ENCODE peak calls at places on chromosomes 6 and 20, in five cellular contexts. K, T, H, C and P are unnamed samples.

GRCh38 chr6:101386982-101387381 is 6.5 kb upstream of the GRIK2 start:
- DNase-seq in K (no peak), T (no peak), H (no peak), C (no peak), P (no peak)

GRCh38 chr6:5132741-5133140 is 47.6 kb downstream of the PPP1R3G start:
- DNase-seq in K (peak; percentile 44), T (no peak), H (peak; percentile 81), C (no peak), P (peak; percentile 91)

GRCh38 chr6:159359581-159360264 is 190.5 kb downstream of the FNDC1 start:
- DNase-seq in K (no peak), T (no peak), H (no peak), C (no peak), P (no peak)

GRCh38 chr6:110548124-110548847 is 71.9 kb upstream of the SLC22A16 start:
- DNase-seq in K (no peak), T (no peak), H (peak; percentile 4), C (no peak), P (no peak)

GRCh38 chr6:16108996-16109658 is 19.8 kb upstream of the MYLIP start:
- DNase-seq in K (peak; percentile 20), T (no peak), H (peak; percentile 74), C (no peak), P (no peak)

GRCh38 chr6:152318278-152318677 is 318.9 kb downstream of the SYNE1 start:
- DNase-seq in K (no peak), T (no peak), H (no peak), C (no peak), P (no peak)

GRCh38 chr20:46960536-46960935 is 65.9 kb downstream of the EYA2 start:
- DNase-seq in K (no peak), T (no peak), H (no peak), C (no peak), P (no peak)

GRCh38 chr6:127118505-127119360 is at the start of gene RSPO3:
- DNase-seq in K (peak; percentile 11), T (peak; percentile 81), H (peak; percentile 36), C (peak; percentile 25), P (no peak)

GRCh38 chr6:81166770-81167169 is 585.7 kb downstream of the TENT5A start:
- DNase-seq in K (no peak), T (no peak), H (no peak), C (no peak), P (peak; percentile 29)

GRCh38 chr6:44706011-44706410 is 318.5 kb downstream of the CDC5L start:
- DNase-seq in K (no peak), T (no peak), H (no peak), C (no peak), P (no peak)

GRCh38 chr6:107655245-107655644 is 165.3 kb downstream of the SOBP start:
- DNase-seq in K (no peak), T (no peak), H (no peak), C (no peak), P (no peak)

GRCh38 chr6:27448456-27448855 is 24.4 kb downstream of the ZNF184 start:
- DNase-seq in K (no peak), T (no peak), H (no peak), C (no peak), P (no peak)

GRCh38 chr6:51350308-51350904 is 531.7 kb downstream of the TFAP2B start:
- DNase-seq in K (no peak), T (peak; percentile 1), H (no peak), C (no peak), P (no peak)

GRCh38 chr6:47741807-47742206 is 40.0 kb upstream of the OPN5 start:
- DNase-seq in K (peak; percentile 40), T (peak; percentile 19), H (no peak), C (peak; percentile 89), P (no peak)

GRCh38 chr6:21666788-21667681 is 73.5 kb downstream of the SOX4 start:
- DNase-seq in K (peak; percentile 10), T (no peak), H (no peak), C (no peak), P (no peak)

GRCh38 chr6:139846538-139847321 is 472.3 kb upstream of the CITED2 start:
- DNase-seq in K (peak; percentile 47), T (no peak), H (no peak), C (no peak), P (no peak)

GRCh38 chr6:25876203-25876602 is 2.2 kb upstream of the SLC17A3 start:
- DNase-seq in K (no peak), T (no peak), H (peak; percentile 21), C (no peak), P (no peak)

GRCh38 chr6:118810420-118811027 is 83.4 kb upstream of the ASF1A start:
- DNase-seq in K (peak; percentile 42), T (no peak), H (no peak), C (no peak), P (no peak)

GRCh38 chr20:13995086-13995665 is at the start of gene MACROD2:
- DNase-seq in K (peak; percentile 96), T (peak; percentile 97), H (peak; percentile 96), C (peak; percentile 78), P (no peak)

GRCh38 chr6:55916188-55916587 is 40.8 kb upstream of the BMP5 start:
- DNase-seq in K (no peak), T (no peak), H (no peak), C (no peak), P (no peak)

GRCh38 chr6:18632670-18633410 is 245.7 kb downstream of the RNF144B start:
- DNase-seq in K (no peak), T (no peak), H (no peak), C (no peak), P (no peak)

GRCh38 chr6:163962627-163963117 is 548.2 kb downstream of the QKI start:
- DNase-seq in K (no peak), T (no peak), H (no peak), C (no peak), P (no peak)

GRCh38 chr6:111722220-111722731 is 116.6 kb upstream of the TRAF3IP2 start:
- DNase-seq in K (no peak), T (no peak), H (no peak), C (no peak), P (peak; percentile 33)

GRCh38 chr6:131510094-131510493 is 62.9 kb upstream of the ARG1 start:
- DNase-seq in K (peak; percentile 34), T (no peak), H (no peak), C (no peak), P (no peak)

GRCh38 chr6:160137130-160137988 is 15.7 kb downstream of the SLC22A1 start:
- DNase-seq in K (no peak), T (no peak), H (no peak), C (no peak), P (no peak)

GRCh38 chr20:33516882-33517281 is 27.0 kb downstream of the CBFA2T2 start:
- DNase-seq in K (no peak), T (peak; percentile 47), H (no peak), C (no peak), P (no peak)

GRCh38 chr6:156933201-156934053 is 156.2 kb downstream of the ARID1B start:
- DNase-seq in K (peak; percentile 76), T (no peak), H (no peak), C (no peak), P (no peak)

GRCh38 chr6:170139531-170139930 is 151.3 kb downstream of the DLL1 start:
- DNase-seq in K (no peak), T (no peak), H (peak; percentile 8), C (no peak), P (no peak)

GRCh38 chr6:324729-325125 is 32.4 kb downstream of the DUSP22 start:
- DNase-seq in K (peak; percentile 7), T (no peak), H (no peak), C (no peak), P (no peak)

DNA sequence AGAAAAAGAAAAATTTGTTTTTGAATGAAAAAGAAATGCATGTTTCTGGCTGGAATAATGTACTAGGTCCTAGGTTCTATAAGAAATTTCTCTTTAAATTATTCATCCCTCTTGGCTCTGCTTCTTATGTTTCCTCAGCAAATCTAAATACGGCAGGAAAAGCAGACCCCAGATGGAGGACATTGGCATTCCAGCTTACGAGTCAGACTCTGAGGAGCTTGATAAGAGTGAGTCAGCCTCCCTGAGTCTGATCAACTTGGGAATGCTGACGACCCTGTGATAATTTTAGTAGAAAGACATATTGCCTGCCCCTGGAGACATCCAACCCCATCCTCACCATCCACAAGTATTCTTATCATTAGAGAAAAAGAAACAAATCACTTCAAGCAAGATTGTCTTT is 509.7 kb upstream of the MARCKS start:
- DNase-seq in K (no peak), T (no peak), H (no peak), C (no peak), P (no peak)
- H3K27ac ChIP-seq in K (no peak overlapping the region), T (no peak overlapping the region), H (no peak overlapping the region), C (no peak overlapping the region), P (no peak overlapping the region)

DNA sequence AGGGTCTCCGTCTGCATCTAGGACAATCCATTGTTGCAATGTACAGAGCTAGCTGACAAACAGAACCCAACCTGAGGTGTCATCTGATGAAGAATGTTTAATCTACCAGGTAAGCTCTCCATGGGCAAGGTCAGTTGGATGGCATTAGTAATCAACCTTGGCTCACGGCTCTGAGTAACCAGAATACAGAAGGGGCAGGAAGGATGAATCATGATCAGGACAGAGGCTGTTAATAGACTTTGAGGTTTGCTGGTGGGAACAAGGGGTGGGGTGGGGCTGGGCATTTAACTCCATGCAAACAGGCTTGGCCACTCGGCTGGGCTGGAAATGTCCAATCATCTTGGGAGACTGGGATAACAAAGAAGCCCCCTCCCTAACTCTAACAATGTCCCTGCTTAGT is 77.1 kb upstream of the MRPS10 start:
- DNase-seq in K (no peak), T (peak; percentile 69), H (no peak), C (peak; percentile 87), P (no peak)
- H3K27ac ChIP-seq in K (no peak overlapping the region), T (peak overlapping the region; percentile 59), H (no peak overlapping the region), C (peak overlapping the region; percentile 65), P (no peak overlapping the region)

DNA sequence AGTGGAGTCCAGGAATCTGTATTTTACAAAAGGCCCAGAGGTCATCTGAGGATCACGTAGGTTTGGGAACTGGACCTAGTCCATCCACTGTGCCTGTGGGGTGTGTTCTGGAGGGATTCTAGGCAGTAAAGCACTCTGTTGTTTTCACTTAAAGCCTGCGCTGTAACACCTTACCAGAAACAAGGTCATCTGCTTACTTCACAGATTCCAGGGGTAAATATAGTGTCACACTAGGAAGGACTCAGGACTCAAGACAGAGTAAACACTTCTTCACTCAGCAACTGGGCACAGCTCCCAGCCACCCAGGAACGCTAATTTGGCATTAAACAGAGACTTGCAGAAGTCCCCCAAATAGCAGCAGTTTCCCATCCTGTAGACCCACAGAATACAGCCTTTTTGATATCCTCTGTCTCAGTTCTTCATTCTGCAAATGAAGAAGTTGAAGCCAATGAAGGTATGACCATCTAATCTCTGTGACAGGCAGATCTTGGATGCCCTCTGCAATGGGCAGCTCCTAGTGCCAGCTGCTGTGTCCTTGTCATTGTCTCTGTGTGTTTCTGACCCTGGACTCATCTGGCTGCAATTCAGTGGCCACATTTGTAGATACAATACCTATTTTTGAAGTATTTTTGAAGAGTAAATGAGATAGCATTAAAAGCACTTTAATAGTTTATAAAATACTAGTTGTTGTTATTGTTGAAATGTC is 129.1 kb downstream of the SLC24A3 start:
- DNase-seq in K (no peak), T (no peak), H (no peak), C (no peak), P (no peak)
- H3K27ac ChIP-seq in K (peak overlapping the region; percentile 35), T (no peak overlapping the region), H (no peak overlapping the region), C (no peak overlapping the region), P (no peak overlapping the region)

GRCh38 chr6:46719099-46719498 is 16.1 kb downstream of the PLA2G7 start:
- DNase-seq in K (no peak), T (no peak), H (no peak), C (peak; percentile 80), P (no peak)

DNA sequence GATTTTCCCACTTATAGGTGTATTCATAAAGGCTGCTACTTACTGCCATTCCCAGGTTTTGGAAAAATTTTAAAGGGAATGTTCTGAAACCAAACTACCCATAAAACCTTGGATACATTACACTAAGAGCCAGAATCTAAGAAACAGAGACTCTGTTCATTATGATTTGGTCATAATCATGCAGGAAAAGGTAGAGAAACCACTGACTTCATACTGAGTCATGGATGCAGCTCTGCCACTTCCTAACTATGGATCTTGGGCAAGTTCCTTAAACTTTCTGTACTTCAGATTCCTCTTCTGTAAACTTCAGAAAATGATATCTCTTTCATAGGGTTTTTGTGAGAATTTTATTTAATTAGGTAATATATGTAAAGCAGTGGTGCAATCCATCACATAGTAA is 20.1 kb downstream of the PLA2G7 start:
- DNase-seq in K (no peak), T (no peak), H (no peak), C (peak; percentile 42), P (no peak)
- H3K27ac ChIP-seq in K (no peak overlapping the region), T (no peak overlapping the region), H (no peak overlapping the region), C (peak overlapping the region; percentile 69), P (no peak overlapping the region)